ENCODE peak calls at places on chromosomes 16 and 17, in nine cellular contexts. D is colonic mucosa, I is fibroblast of lung, B is cardiac fibroblast, J is psoas muscle, A is left ventricle myocardium inferior, X is skeletal muscle cell, T is SJCRH30, L is endodermal cell. U is an unnamed sample.

GRCh38 chr17:72687941-72688340 is 404.5 kb downstream of the SLC39A11 start:
- DNase-seq in D (no peak), I (no peak), B (no peak), J (no peak), A (no peak), X (no peak), T (no peak), L (no peak), U (no peak)

GRCh38 chr16:30086291-30087140 is 5.2 kb downstream of the TBX6 start:
- DNase-seq in D (no peak), I (no peak), B (no peak), J (no peak), A (no peak), X (no peak), T (no peak), L (no peak), U (no peak)

GRCh38 chr17:12850996-12851395 is 61.7 kb downstream of the ARHGAP44 start:
- DNase-seq in D (no peak), I (no peak), B (no peak), J (no peak), A (no peak), X (no peak), T (no peak), L (no peak), U (no peak)

GRCh38 chr16:50025544-50025931 is 513 bp downstream of the CNEP1R1 start:
- DNase-seq in D (peak; percentile 36), I (no peak), B (peak; percentile 12), J (no peak), A (no peak), X (no peak), T (no peak), L (no peak), U (peak; percentile 43)

GRCh38 chr16:88287219-88287618 is 95.5 kb upstream of the ZNF469 start:
- DNase-seq in D (no peak), I (peak; percentile 19), B (peak; percentile 70), J (peak; percentile 41), A (no peak), X (no peak), T (no peak), L (peak; percentile 68), U (no peak)

GRCh38 chr16:57361384-57361783 is 2.8 kb downstream of the CCL22 start:
- DNase-seq in D (no peak), I (no peak), B (no peak), J (no peak), A (no peak), X (no peak), T (no peak), L (no peak), U (no peak)

GRCh38 chr17:66373944-66374817 is 71.8 kb downstream of the PRKCA start:
- DNase-seq in D (peak; percentile 40), I (peak; percentile 19), B (no peak), J (no peak), A (peak; percentile 21), X (no peak), T (peak; percentile 47), L (peak; percentile 86), U (peak; percentile 54)

GRCh38 chr17:76866774-76867577 is 1.2 kb upstream of the MGAT5B start:
- DNase-seq in D (no peak), I (peak; percentile 19), B (peak; percentile 59), J (no peak), A (no peak), X (peak; percentile 16), T (no peak), L (no peak), U (no peak)

GRCh38 chr17:40526668-40527067 is 25.2 kb upstream of the TNS4 start:
- DNase-seq in D (no peak), I (peak; percentile 58), B (peak; percentile 38), J (peak; percentile 79), A (no peak), X (no peak), T (no peak), L (peak; percentile 49), U (no peak)

DNA sequence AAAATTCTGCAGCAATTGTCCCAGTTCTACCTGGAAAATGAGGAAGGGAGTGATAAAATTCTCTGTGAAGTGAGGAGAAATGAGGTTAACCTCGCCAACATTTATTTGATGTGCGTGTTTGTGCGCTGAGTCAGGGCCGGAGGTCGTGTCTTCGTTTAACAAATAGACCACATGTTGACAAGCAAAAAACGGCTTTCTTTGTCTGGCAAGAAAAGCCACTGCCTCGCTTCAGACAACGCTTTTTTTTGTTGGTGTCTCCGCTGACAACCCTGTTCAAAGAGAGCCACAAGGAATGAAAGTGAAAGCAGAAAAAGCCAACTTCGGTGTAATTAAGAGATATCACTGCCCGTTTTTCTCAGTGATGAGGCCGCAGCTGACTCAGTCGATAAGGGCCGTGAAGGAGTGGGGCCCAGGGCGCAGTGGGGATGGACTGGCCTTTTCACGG is 510.6 kb downstream of the CDH13 start:
- DNase-seq in D (peak; percentile 27), I (peak; percentile 82), B (peak; percentile 77), J (no peak), A (no peak), X (no peak), T (peak; percentile 27), L (no peak), U (peak; percentile 41)
- H3K4me3 ChIP-seq in D (no peak overlapping the region), I (peak overlapping the region; percentile 39), B (peak overlapping the region; percentile 34), J (peak overlapping the region; percentile 28), A (peak overlapping the region; percentile 46), X (peak overlapping the region; percentile 12), T (peak overlapping the region; percentile 53), L (no peak overlapping the region), U (no peak overlapping the region)

DNA sequence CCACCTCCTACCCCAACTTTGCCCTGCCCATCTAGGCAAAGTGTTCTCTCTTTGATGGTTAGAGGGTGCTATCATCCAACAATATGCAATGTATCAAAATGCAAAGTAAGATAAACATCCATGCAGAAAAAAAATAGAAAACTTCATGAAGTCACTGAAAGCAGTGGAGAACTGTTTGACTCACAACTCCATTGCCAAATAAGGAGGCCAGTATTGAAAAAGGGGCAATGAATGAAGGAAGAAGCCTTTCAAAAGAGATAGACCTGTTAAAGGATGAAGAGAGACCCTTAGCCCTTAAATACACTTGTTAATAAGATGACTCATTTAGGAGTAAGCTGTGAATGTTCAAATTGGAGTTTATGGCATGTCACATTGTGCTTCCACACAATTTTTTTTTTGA is 13.0 kb downstream of the FA2H start:
- DNase-seq in D (no peak), I (peak; percentile 17), B (no peak), J (no peak), A (no peak), X (no peak), T (no peak), L (no peak), U (no peak)
- H3K4me3 ChIP-seq in D (no peak overlapping the region), I (no peak overlapping the region), B (no peak overlapping the region), J (no peak overlapping the region), A (no peak overlapping the region), X (no peak overlapping the region), T (no peak overlapping the region), L (no peak overlapping the region), U (no peak overlapping the region)

DNA sequence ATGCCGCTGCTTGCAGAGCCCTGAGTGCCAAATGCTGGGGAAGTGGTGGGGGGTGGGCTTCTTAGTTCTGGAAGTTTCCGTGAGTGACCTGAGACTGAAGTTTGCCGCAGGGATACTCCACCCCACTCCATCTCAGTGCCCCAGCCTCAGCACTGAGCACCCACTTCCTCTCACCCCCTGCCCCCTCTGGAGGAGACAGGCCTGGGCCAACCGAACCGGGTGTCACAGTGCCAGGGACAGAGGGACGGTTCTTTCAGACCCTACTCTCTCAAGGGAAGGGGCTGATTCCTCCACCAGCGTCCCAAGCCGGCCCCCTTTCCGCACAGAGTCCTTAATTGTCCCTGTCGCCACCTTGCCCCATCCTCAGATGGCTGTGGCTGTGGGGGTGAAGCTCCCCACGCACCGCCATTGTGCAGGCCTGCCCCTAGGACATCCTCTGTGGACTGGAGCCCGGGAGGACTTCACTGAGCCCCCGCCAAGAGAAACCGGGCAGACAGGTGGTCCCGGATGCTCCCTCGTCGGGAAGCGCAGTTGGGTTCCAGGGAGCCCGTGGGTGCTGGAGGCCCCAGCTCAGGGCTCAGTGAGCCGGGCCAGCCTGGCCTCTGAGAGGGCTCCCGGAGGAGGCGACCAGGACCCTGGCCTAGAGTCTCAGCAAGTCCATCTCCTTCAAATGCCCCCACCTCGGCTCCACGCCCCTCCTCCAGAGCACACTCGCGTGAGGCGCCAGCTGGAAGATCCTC is 1.6 kb upstream of the KREMEN2 start:
- DNase-seq in D (peak; percentile 15), I (no peak), B (no peak), J (peak; percentile 53), A (no peak), X (no peak), T (no peak), L (peak; percentile 65), U (no peak)
- H3K4me3 ChIP-seq in D (no peak overlapping the region), I (no peak overlapping the region), B (no peak overlapping the region), J (peak overlapping the region; percentile 53), A (no peak overlapping the region), X (no peak overlapping the region), T (peak overlapping the region; percentile 64), L (no peak overlapping the region), U (no peak overlapping the region)

GRCh38 chr17:35449371-35449931 is 885 bp upstream of the SLFN13 start:
- DNase-seq in D (no peak), I (peak; percentile 40), B (peak; percentile 8), J (no peak), A (peak; percentile 22), X (no peak), T (no peak), L (peak; percentile 61), U (peak; percentile 70)
- H3K4me3 ChIP-seq in D (peak overlapping the region; percentile 12), I (peak overlapping the region; percentile 62), B (no peak overlapping the region), J (peak overlapping the region; percentile 66), A (peak overlapping the region; percentile 70), X (peak overlapping the region; percentile 17), T (no peak overlapping the region), L (no peak overlapping the region), U (no peak overlapping the region)

GRCh38 chr17:58337600-58338453 is 9.2 kb upstream of the TSPOAP1 start:
- DNase-seq in D (peak; percentile 70), I (peak; percentile 93), B (peak; percentile 81), J (peak; percentile 87), A (peak; percentile 77), X (peak; percentile 85), T (peak; percentile 19), L (peak; percentile 95), U (peak; percentile 82)

GRCh38 chr17:58337126-58337599 is 8.6 kb upstream of the TSPOAP1 start:
- DNase-seq in D (no peak), I (no peak), B (no peak), J (no peak), A (no peak), X (no peak), T (no peak), L (peak; percentile 72), U (peak; percentile 72)

GRCh38 chr17:58335779-58336455 is 7.3 kb upstream of the TSPOAP1 start:
- DNase-seq in D (no peak), I (no peak), B (no peak), J (no peak), A (no peak), X (no peak), T (no peak), L (peak; percentile 53), U (peak; percentile 75)

GRCh38 chr17:58335061-58335731 is 6.6 kb upstream of the TSPOAP1 start:
- DNase-seq in D (no peak), I (no peak), B (no peak), J (no peak), A (no peak), X (no peak), T (no peak), L (peak; percentile 55), U (peak; percentile 34)

GRCh38 chr17:58336456-58337094 is 8.0 kb upstream of the TSPOAP1 start:
- DNase-seq in D (no peak), I (peak; percentile 75), B (no peak), J (no peak), A (no peak), X (no peak), T (no peak), L (peak; percentile 60), U (no peak)
- H3K4me3 ChIP-seq in D (no peak overlapping the region), I (no peak overlapping the region), B (no peak overlapping the region), J (no peak overlapping the region), A (peak overlapping the region; percentile 24), X (no peak overlapping the region), T (no peak overlapping the region), L (no peak overlapping the region), U (no peak overlapping the region)

GRCh38 chr17:3659541-3660111 is 8.8 kb downstream of the TAX1BP3 start:
- DNase-seq in D (peak; percentile 50), I (peak; percentile 94), B (peak; percentile 94), J (peak; percentile 91), A (peak; percentile 66), X (peak; percentile 67), T (no peak), L (peak; percentile 58), U (peak; percentile 82)
- H3K4me3 ChIP-seq in D (no peak overlapping the region), I (no peak overlapping the region), B (no peak overlapping the region), J (no peak overlapping the region), A (no peak overlapping the region), X (no peak overlapping the region), T (no peak overlapping the region), L (no peak overlapping the region), U (no peak overlapping the region)

U was measured in mucosa of descending colon.